ENCODE peak calls at places on chromosomes 3 and 15, in four cellular contexts. J is SK-N-SH, U is sigmoid colon, I is transverse colon. O is an unnamed sample. For H3K4me1 and H3K9me3, the result is how much of the 10 kb centered on the place peaks cover.

GRCh38 chr15:90188914-90189748 is 12.0 kb upstream of the SEMA4B start:
- DNase-seq in J (no peak), U (no peak), I (no peak), O (no peak)

GRCh38 chr15:71448688-71449114 is 333.4 kb downstream of the THSD4 start:
- DNase-seq in J (peak), U (no peak), I (peak), O (no peak)

GRCh38 chr3:71753716-71754609 is at the start of gene GPR27:
- DNase-seq in U (no peak), J (peak), I (no peak), O (no peak)

GRCh38 chr3:171880471-171880870 is 37.3 kb downstream of the TMEM212 start:
- DNase-seq in U (no peak), J (no peak), I (no peak), O (no peak)

GRCh38 chr3:60517134-60517533 is 734.1 kb downstream of the FHIT start:
- DNase-seq in J (no peak), I (no peak), U (no peak), O (no peak)

GRCh38 chr3:69787436-69788168 is 48.3 kb downstream of the MITF start:
- DNase-seq in J (no peak), U (no peak), I (no peak), O (no peak)

GRCh38 chr3:46296826-46297225 is 54.6 kb downstream of the CCR3 start:
- DNase-seq in I (no peak), U (no peak), J (no peak), O (no peak)

GRCh38 chr15:42577514-42578031 is 2.2 kb downstream of the STARD9 start:
- DNase-seq in U (no peak), J (no peak), I (no peak), O (no peak)

GRCh38 chr15:78749831-78750230 is 61.4 kb downstream of the ADAMTS7 start:
- DNase-seq in J (no peak), U (peak), I (peak), O (no peak)

GRCh38 chr15:38844683-38845195 is 280.1 kb upstream of the RASGRP1 start:
- DNase-seq in J (no peak), U (no peak), I (no peak), O (no peak)

GRCh38 chr3:141233457-141234161 is 2.0 kb downstream of the PXYLP1 start:
- DNase-seq in J (no peak), U (no peak), I (no peak), O (no peak)

GRCh38 chr3:157290761-157291160 is 130.8 kb upstream of the CCNL1 start:
- DNase-seq in J (no peak), U (no peak), I (no peak), O (no peak)

GRCh38 chr15:69117431-69117841 is 43.0 kb upstream of the GLCE start:
- DNase-seq in I (no peak), U (no peak), J (peak), O (no peak)

GRCh38 chr3:111594205-111594604 is 941 bp downstream of the ZBED2 start:
- DNase-seq in U (no peak), J (no peak), I (no peak), O (no peak)

GRCh38 chr15:42730536-42730935 is 6.4 kb downstream of the CDAN1 start:
- DNase-seq in J (no peak), U (no peak), I (no peak), O (no peak)

GRCh38 chr15:30990451-30991300 is 752 bp downstream of the MTMR10 start:
- DNase-seq in U (no peak), J (no peak), I (peak), O (no peak)

GRCh38 chr3:166367947-166368533 is 530.8 kb upstream of the BCHE start:
- DNase-seq in U (no peak), J (no peak), I (no peak), O (no peak)

GRCh38 chr3:61522064-61522463 is 39.3 kb upstream of the PTPRG start:
- DNase-seq in U (no peak), I (no peak), J (no peak), O (no peak)

GRCh38 chr15:39642011-39642640 is 61.2 kb downstream of the THBS1 start:
- DNase-seq in J (peak), I (no peak), U (no peak), O (no peak)

GRCh38 chr15:78987891-78988360 is 43.1 kb upstream of the CTSH start:
- DNase-seq in U (no peak), I (no peak), J (no peak), O (no peak)

GRCh38 chr15:83653639-83654378 is at the start of gene ADAMTSL3:
- DNase-seq in J (peak), U (peak), I (peak), O (peak)

GRCh38 chr3:4571690-4572334 is 78.7 kb downstream of the ITPR1 start:
- DNase-seq in J (no peak), I (no peak), U (no peak), O (no peak)

GRCh38 chr3:82093641-82094040 is 332.2 kb upstream of the GBE1 start:
- DNase-seq in J (no peak), I (no peak), U (no peak), O (no peak)

GRCh38 chr15:101028772-101029438 is 109.7 kb downstream of the LRRK1 start:
- DNase-seq in U (peak), J (no peak), I (peak), O (no peak)

GRCh38 chr3:66393486-66394260 is 107.1 kb downstream of the LRIG1 start:
- DNase-seq in I (no peak), U (peak), J (no peak), O (no peak)

GRCh38 chr3:111986800-111987199 is 8.0 kb downstream of the ABHD10 start:
- DNase-seq in I (no peak), U (no peak), J (no peak), O (no peak)

GRCh38 chr15:70523192-70523591 is 240.2 kb downstream of the UACA start:
- DNase-seq in I (no peak), J (no peak), U (peak), O (no peak)

GRCh38 chr15:40161693-40162401 is 978 bp downstream of the BUB1B start:
- DNase-seq in J (no peak), I (no peak), U (no peak), O (no peak)

GRCh38 chr15:70385052-70385451 is 287.3 kb upstream of the TLE3 start:
- DNase-seq in I (no peak), J (peak), U (no peak), O (no peak)

GRCh38 chr15:85031944-85032587 is 50.4 kb downstream of the PDE8A start:
- DNase-seq in I (no peak), J (no peak), U (no peak), O (no peak)

GRCh38 chr15:85029221-85029620 is 47.6 kb downstream of the PDE8A start:
- DNase-seq in I (no peak), J (no peak), U (no peak), O (no peak)

GRCh38 chr15:85031086-85031943 is 49.7 kb downstream of the PDE8A start:
- DNase-seq in J (no peak), I (no peak), U (no peak), O (no peak)

GRCh38 chr15:85028416-85028815 is 46.8 kb downstream of the PDE8A start:
- DNase-seq in U (no peak), I (no peak), J (no peak), O (no peak)

GRCh38 chr15:85030301-85031049 is 48.8 kb downstream of the PDE8A start:
- DNase-seq in U (no peak), I (no peak), J (no peak), O (no peak)
- H3K4me1 ChIP-seq in U (half or more), I (half or more), J (under half), O (under half)

GRCh38 chr15:87631093-87631492 is 625.4 kb downstream of the NTRK3 start:
- DNase-seq in I (no peak), U (no peak), J (no peak), O (no peak)
- H3K9me3 ChIP-seq in I (under half), U (under half), J (under half), O (under half)

DNA sequence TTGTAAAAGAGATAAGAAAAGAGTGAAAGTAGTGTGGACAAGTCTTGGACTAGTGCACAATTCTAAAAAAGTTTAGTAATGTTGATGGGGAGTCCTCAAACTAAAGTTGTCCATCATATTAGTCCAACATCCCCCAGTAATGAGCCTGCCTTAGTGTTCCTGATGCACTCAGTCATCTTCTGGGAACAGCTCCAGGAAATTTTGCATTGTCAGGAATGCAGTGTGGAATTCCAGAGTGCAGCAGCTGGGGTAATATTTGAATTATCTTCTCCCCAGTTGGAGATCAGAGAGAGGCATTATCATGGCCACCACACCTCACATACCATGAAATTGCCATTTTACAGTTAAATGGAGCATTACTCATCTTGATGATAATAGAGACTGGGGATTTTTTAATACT is 528.8 kb upstream of the NAALADL2 start:
- DNase-seq in I (no peak), J (no peak), U (no peak), O (no peak)
- TF ChIP-seq EP300 in I (no peak), J (peak), U (no peak), O (no peak)

GRCh38 chr3:101217458-101217849 is 102.9 kb downstream of the IMPG2 start:
- DNase-seq in J (no peak), U (no peak), I (no peak), O (no peak)
- H3K4me1 ChIP-seq in J (under half), U (under half), I (under half), O (under half)

GRCh38 chr3:22765679-22766078 is 437.4 kb upstream of the UBE2E2 start:
- DNase-seq in I (no peak), U (no peak), J (no peak), O (no peak)
- H3K9me3 ChIP-seq in I (under half), U (under half), J (under half), O (under half)

GRCh38 chr3:115292677-115293076 is 145.6 kb upstream of the ZBTB20 start:
- DNase-seq in U (no peak), J (no peak), I (no peak), O (no peak)
- TF ChIP-seq EP300 in U (no peak), J (no peak), I (no peak), O (no peak)

DNA sequence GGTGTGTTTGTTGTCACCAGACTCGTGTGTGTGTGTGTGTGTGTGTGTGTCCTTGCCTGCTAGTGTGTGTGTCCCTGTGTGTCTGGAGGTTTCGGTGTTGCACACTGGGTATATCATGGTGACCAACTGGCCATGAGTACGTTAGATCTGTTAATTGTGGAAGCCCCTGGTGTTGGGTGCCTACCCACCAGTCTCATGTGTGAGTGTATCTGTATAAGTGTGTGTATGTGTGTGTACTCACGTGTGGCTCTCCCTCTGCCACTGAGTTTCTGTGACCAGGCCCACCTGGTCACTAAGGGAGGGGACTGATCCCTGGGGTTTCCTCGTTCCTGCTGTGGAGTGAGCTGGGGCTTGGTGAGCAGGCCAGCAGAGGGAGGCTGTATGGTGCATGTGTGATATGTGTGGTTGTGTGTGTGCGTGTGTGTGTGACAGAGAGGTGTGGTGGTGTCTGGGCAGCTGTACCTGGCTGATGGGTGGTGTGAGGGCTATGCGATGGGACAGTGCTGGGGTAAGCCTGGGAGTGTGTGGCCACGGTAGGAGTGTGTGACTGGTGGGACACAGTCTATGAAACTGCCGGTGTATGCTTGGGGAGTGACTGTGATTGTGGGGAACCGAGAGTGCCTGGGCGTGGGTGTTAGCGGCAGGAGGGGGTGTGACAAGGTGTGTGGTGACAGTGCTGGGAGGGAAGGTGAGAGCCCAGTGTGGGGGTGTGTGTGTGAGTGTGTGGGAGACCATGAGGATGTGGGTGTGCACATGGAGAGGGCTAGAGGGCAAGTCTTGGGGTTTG is 1.9 kb downstream of the PRKCD start:
- DNase-seq in I (peak), U (no peak), J (no peak), O (no peak)
- H3K4me1 ChIP-seq in I (half or more), U (under half), J (under half), O (half or more)